ENCODE peak calls at places on chromosomes 13 and 19, in four cellular contexts. One of them, this sample, is unnamed.

GRCh38 chr13:59398127-59398526 is 765.6 kb downstream of the DIAPH3 start:
- DNase-seq in nephron progenitor cell: no peak
- DNase-seq in CD4-positive, alpha-beta T cell: no peak
- DNase-seq in dorsolateral prefrontal cortex: no peak
- DNase-seq in this sample: no peak

GRCh38 chr19:46599716-46600392 is 1.3 kb upstream of the CALM3 start:
- DNase-seq in nephron progenitor cell: no peak
- DNase-seq in CD4-positive, alpha-beta T cell: no peak
- DNase-seq in dorsolateral prefrontal cortex: no peak
- DNase-seq in this sample: no peak

GRCh38 chr19:10819124-10820060 is 16.6 kb downstream of the TMED1 start:
- DNase-seq in nephron progenitor cell: no peak
- DNase-seq in CD4-positive, alpha-beta T cell: no peak
- DNase-seq in dorsolateral prefrontal cortex: no peak
- DNase-seq in this sample: no peak

GRCh38 chr19:54201172-54201701 is 579 bp downstream of the RPS9 start:
- DNase-seq in nephron progenitor cell: no peak
- DNase-seq in CD4-positive, alpha-beta T cell: no peak
- DNase-seq in dorsolateral prefrontal cortex: no peak
- DNase-seq in this sample: no peak

GRCh38 chr13:79767126-79767525 is 286.2 kb downstream of the NDFIP2 start:
- DNase-seq in nephron progenitor cell: no peak
- DNase-seq in CD4-positive, alpha-beta T cell: no peak
- DNase-seq in dorsolateral prefrontal cortex: no peak
- DNase-seq in this sample: no peak

GRCh38 chr13:51910508-51910907 is 48.7 kb downstream of the CCDC70 start:
- DNase-seq in nephron progenitor cell: no peak
- DNase-seq in CD4-positive, alpha-beta T cell: no peak
- DNase-seq in dorsolateral prefrontal cortex: no peak
- DNase-seq in this sample: no peak

GRCh38 chr13:50730496-50731171 is 112.9 kb downstream of the DLEU7 start:
- DNase-seq in nephron progenitor cell: no peak
- DNase-seq in CD4-positive, alpha-beta T cell: no peak
- DNase-seq in dorsolateral prefrontal cortex: no peak
- DNase-seq in this sample: no peak

GRCh38 chr19:19064098-19064722 is 416 bp downstream of the SLC25A42 start:
- DNase-seq in nephron progenitor cell: no peak
- DNase-seq in CD4-positive, alpha-beta T cell: no peak
- DNase-seq in dorsolateral prefrontal cortex: no peak
- DNase-seq in this sample: peak; percentile 32

GRCh38 chr13:109348514-109349340 is 437.7 kb downstream of the IRS2 start:
- DNase-seq in nephron progenitor cell: no peak
- DNase-seq in CD4-positive, alpha-beta T cell: no peak
- DNase-seq in dorsolateral prefrontal cortex: no peak
- DNase-seq in this sample: no peak

GRCh38 chr13:37833411-37833810 is 36.2 kb downstream of the TRPC4 start:
- DNase-seq in nephron progenitor cell: no peak
- DNase-seq in CD4-positive, alpha-beta T cell: no peak
- DNase-seq in dorsolateral prefrontal cortex: no peak
- DNase-seq in this sample: no peak

GRCh38 chr19:6048808-6049405 is 61.4 kb downstream of the RFX2 start:
- DNase-seq in nephron progenitor cell: peak; percentile 82
- DNase-seq in CD4-positive, alpha-beta T cell: peak; percentile 74
- DNase-seq in dorsolateral prefrontal cortex: peak; percentile 70
- DNase-seq in this sample: peak; percentile 62

GRCh38 chr19:6045108-6045507 is 65.2 kb downstream of the RFX2 start:
- DNase-seq in nephron progenitor cell: no peak
- DNase-seq in CD4-positive, alpha-beta T cell: no peak
- DNase-seq in dorsolateral prefrontal cortex: no peak
- DNase-seq in this sample: no peak

GRCh38 chr19:6047256-6047655 is 63.0 kb downstream of the RFX2 start:
- DNase-seq in nephron progenitor cell: no peak
- DNase-seq in CD4-positive, alpha-beta T cell: no peak
- DNase-seq in dorsolateral prefrontal cortex: no peak
- DNase-seq in this sample: no peak

GRCh38 chr19:6048348-6048747 is 62.0 kb downstream of the RFX2 start:
- DNase-seq in nephron progenitor cell: no peak
- DNase-seq in CD4-positive, alpha-beta T cell: no peak
- DNase-seq in dorsolateral prefrontal cortex: no peak
- DNase-seq in this sample: no peak

DNA sequence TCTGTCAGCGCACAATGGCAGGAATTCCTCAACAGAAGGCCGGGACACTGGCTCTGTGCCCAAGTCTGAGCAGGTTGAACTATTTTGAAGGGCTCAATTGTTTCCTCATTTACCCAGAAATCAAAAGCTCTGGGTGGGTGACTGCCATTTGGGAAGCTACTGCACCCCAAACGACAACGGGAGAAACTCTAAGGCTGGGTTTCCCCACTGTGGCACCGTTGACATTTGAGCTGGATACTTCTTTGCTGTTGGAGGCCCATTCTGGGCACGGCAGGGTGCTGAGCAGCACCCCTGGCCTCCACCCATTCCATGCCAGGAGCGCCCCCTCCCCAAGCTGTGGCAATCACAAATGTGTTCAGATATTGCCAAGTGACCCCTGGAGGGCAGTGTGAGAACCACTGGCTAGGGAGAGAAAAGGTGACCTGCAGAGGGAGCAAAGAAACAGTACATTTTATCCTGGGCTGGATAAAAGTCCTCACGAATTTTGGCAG is 62.5 kb downstream of the RFX2 start:
- DNase-seq in nephron progenitor cell: peak; percentile 49
- DNase-seq in CD4-positive, alpha-beta T cell: no peak
- DNase-seq in dorsolateral prefrontal cortex: no peak
- DNase-seq in this sample: no peak
- TF ChIP-seq CTCF in nephron progenitor cell: peak; percentile 72
- TF ChIP-seq CTCF in CD4-positive, alpha-beta T cell: no peak
- TF ChIP-seq CTCF in dorsolateral prefrontal cortex: peak; percentile 15
- TF ChIP-seq CTCF in this sample: no peak

DNA sequence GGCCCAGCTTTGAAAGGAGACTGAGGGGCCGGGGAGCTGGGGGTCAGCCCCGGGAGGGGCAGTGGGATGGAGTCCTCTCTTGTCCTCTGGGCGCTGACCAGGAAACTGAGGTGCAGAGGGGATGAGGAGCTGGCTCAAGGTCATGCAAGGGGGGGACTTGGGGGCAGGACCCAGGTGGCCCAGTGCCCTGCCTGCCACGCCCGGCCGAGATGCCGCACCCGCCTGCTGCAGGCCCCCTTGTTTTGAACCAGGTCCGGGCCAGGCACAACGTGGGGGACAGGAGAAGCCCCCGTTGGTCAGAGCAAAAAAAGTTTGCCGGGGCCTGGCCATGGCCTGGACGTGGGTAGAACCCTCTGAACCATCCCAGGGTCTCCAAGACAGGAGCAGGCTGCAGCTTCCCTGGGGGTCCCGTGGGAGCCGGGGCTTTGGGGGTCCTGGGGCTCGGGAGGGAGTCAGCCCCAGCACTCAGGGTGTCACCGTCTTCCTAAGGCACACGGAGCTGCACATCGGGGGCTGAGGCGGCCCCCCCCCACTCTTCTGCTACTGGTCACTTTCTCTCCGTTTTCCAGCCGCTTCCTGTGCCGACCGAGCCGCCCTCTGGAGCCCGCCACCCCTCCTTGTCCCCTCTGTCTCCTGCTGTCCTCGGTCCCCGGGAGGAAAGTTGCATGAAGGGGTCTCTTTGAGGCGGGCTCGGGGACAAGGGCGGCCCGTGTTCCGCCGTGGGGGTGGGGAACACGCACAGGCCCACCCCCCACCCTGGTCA is 1.4 kb downstream of the EFNA2 start:
- DNase-seq in nephron progenitor cell: peak; percentile 51
- DNase-seq in CD4-positive, alpha-beta T cell: no peak
- DNase-seq in dorsolateral prefrontal cortex: no peak
- DNase-seq in this sample: no peak
- TF ChIP-seq CTCF in nephron progenitor cell: no peak
- TF ChIP-seq CTCF in CD4-positive, alpha-beta T cell: no peak
- TF ChIP-seq CTCF in dorsolateral prefrontal cortex: no peak
- TF ChIP-seq CTCF in this sample: no peak

GRCh38 chr19:49889687-49890348 is 6.9 kb downstream of the IL4I1 start:
- DNase-seq in nephron progenitor cell: peak; percentile 74
- DNase-seq in CD4-positive, alpha-beta T cell: peak; percentile 59
- DNase-seq in dorsolateral prefrontal cortex: peak; percentile 53
- DNase-seq in this sample: no peak

GRCh38 chr19:49891393-49891792 is 5.3 kb downstream of the IL4I1 start:
- DNase-seq in nephron progenitor cell: no peak
- DNase-seq in CD4-positive, alpha-beta T cell: no peak
- DNase-seq in dorsolateral prefrontal cortex: no peak
- DNase-seq in this sample: no peak

GRCh38 chr19:49889038-49889686 is 7.5 kb downstream of the IL4I1 start:
- DNase-seq in nephron progenitor cell: no peak
- DNase-seq in CD4-positive, alpha-beta T cell: no peak
- DNase-seq in dorsolateral prefrontal cortex: no peak
- DNase-seq in this sample: no peak

GRCh38 chr19:49892716-49893115 is 4.0 kb downstream of the IL4I1 start:
- DNase-seq in nephron progenitor cell: no peak
- DNase-seq in CD4-positive, alpha-beta T cell: no peak
- DNase-seq in dorsolateral prefrontal cortex: no peak
- DNase-seq in this sample: no peak

DNA sequence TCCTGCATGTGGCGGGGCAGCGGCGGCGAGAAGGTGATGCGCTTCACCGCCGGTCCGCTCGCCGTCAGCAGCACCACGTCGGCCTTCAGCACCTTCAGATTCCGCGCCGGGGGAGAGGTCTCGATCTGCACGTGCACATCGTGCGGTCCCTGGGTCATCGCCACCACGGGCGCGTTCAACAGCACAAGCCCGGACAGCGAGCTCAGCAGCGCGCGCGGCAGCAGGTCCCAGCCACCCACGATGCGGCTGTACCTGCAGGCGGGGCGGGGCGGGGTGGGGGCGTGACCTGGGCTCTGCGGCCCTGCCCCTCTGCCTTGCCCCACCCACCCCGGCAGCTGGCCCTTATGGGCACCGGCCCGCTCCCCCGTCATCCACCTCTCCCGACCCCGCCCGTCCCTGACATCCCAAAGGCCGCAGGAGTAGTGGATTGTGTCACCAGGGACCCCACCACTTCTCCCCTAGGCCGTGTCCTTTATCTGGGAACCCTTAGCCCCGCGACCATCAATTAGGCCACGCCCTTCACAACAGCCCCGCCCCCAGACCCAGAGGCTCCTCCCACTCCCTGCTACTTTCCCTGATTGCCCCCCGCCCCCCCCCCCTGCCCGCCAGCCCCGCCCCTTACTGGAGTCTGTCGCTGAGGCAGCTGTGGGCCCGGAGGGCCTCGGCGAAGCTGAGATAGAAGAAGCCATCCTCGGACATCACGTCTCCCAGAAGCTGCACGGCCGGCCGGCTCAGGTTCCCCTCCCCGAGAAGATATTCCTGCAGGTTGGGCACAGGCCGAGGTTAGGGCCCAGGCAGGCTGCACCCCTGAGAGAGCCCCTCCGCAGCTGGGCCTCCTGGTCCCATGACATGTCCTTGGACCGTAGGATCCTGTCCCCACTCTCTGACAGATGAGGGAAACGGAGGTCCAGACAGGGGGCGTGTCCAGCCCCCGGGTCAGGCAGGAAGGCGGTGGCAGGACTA is 6.1 kb downstream of the IL4I1 start:
- DNase-seq in nephron progenitor cell: peak; percentile 85
- DNase-seq in CD4-positive, alpha-beta T cell: peak; percentile 60
- DNase-seq in dorsolateral prefrontal cortex: no peak
- DNase-seq in this sample: peak; percentile 68
- TF ChIP-seq CTCF in nephron progenitor cell: peak; percentile 24
- TF ChIP-seq CTCF in CD4-positive, alpha-beta T cell: peak; percentile 51
- TF ChIP-seq CTCF in dorsolateral prefrontal cortex: peak; percentile 56
- TF ChIP-seq CTCF in this sample: no peak

GRCh38 chr13:20191902-20192469 is 752 bp downstream of the GJB2 start:
- DNase-seq in nephron progenitor cell: peak; percentile 23
- DNase-seq in CD4-positive, alpha-beta T cell: no peak
- DNase-seq in dorsolateral prefrontal cortex: no peak
- DNase-seq in this sample: no peak

GRCh38 chr13:20191311-20191901 is 1.3 kb downstream of the GJB2 start:
- DNase-seq in nephron progenitor cell: no peak
- DNase-seq in CD4-positive, alpha-beta T cell: no peak
- DNase-seq in dorsolateral prefrontal cortex: no peak
- DNase-seq in this sample: no peak

GRCh38 chr13:20190481-20191310 is 2.0 kb downstream of the GJB2 start:
- DNase-seq in nephron progenitor cell: no peak
- DNase-seq in CD4-positive, alpha-beta T cell: no peak
- DNase-seq in dorsolateral prefrontal cortex: no peak
- DNase-seq in this sample: no peak

GRCh38 chr13:20186771-20187170 is 6.0 kb downstream of the GJB2 start:
- DNase-seq in nephron progenitor cell: no peak
- DNase-seq in CD4-positive, alpha-beta T cell: no peak
- DNase-seq in dorsolateral prefrontal cortex: no peak
- DNase-seq in this sample: no peak

GRCh38 chr13:20188649-20189553 is 3.8 kb downstream of the GJB2 start:
- DNase-seq in nephron progenitor cell: no peak
- DNase-seq in CD4-positive, alpha-beta T cell: no peak
- DNase-seq in dorsolateral prefrontal cortex: no peak
- DNase-seq in this sample: no peak
- TF ChIP-seq CTCF in nephron progenitor cell: peak; percentile 9
- TF ChIP-seq CTCF in CD4-positive, alpha-beta T cell: no peak
- TF ChIP-seq CTCF in dorsolateral prefrontal cortex: no peak
- TF ChIP-seq CTCF in this sample: no peak

DNA sequence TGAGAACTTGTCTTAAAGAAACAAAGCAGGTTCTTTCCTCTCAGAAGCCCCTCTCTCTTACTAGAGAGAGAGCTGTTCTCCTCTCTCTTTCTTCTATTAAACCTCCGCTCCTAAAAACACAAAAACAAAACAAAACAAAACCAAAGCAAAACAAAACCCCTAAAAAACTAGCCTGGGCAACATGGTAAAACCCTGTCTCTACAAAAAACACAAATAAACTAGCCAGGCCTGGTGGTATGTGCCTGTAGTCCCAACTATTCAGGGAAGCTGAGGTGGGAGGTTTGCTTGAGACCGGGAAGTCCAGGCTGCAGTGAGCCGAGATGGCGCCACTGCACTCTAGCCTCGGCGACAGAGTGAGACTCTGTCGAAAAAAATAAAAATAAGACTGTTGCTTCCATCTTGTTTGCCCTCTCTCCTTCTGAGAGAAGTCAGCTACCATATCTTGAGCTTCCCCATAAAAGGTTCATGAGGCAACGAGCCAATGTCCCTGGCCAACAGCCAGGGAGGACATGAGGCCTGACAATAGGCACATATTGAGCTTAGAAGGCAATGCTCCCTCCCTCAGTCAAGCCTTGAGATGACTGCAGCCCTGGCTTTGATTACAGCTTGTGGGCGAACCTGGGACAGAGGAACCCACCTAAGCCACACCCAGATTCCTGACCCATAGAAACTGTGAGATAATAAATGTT is 17.5 kb upstream of the FLT3 start:
- DNase-seq in nephron progenitor cell: no peak
- DNase-seq in CD4-positive, alpha-beta T cell: no peak
- DNase-seq in dorsolateral prefrontal cortex: peak; percentile 84
- DNase-seq in this sample: no peak
- TF ChIP-seq CTCF in nephron progenitor cell: no peak
- TF ChIP-seq CTCF in CD4-positive, alpha-beta T cell: no peak
- TF ChIP-seq CTCF in dorsolateral prefrontal cortex: no peak
- TF ChIP-seq CTCF in this sample: no peak

This sample was measured in activated B cell treated with CpG ODN at 0.5 μM for 24 hours.